ENCODE peak calls at places on chromosome X, in seven cellular contexts. F is stimulated activated naive B cell treated with anti-CD40 and anti-IgM and Interleukin-4, amounts not matched to agents 10 μg/mL and 1 μg/mL and 100 μg/mL, for 72 hours; G is CD8-positive, alpha-beta T cell; M is psoas muscle; P is activated naive CD8-positive, alpha-beta T cell treated with anti-CD3 and anti-CD28 coated beads for 36 hours; W is activated T-helper 9 cell treated with anti-CD3 and anti-CD28 coated beads, Interleukin-2, amount 50 U/mL, for 16 hours; D is DMS153. T is an unnamed sample.

GRCh38 chrX:24485976-24486680 is 21.0 kb downstream of the PDK3 start:
- DNase-seq in G (no peak), M (no peak), D (no peak), P (no peak), F (no peak), W (no peak), T (no peak)

GRCh38 chrX:14362731-14363130 is 166.6 kb upstream of the GLRA2 start:
- DNase-seq in W (no peak), F (no peak), G (no peak), M (no peak), D (no peak), P (no peak), T (no peak)

GRCh38 chrX:46588263-46588662 is 14.7 kb downstream of the CHST7 start:
- DNase-seq in M (peak), F (no peak), G (no peak), W (no peak), D (no peak), P (no peak), T (no peak)

GRCh38 chrX:88612870-88613329 is 134.1 kb upstream of the CPXCR1 start:
- DNase-seq in W (no peak), M (no peak), P (no peak), G (no peak), F (no peak), D (no peak), T (no peak)

GRCh38 chrX:78838709-78839108 is 91.2 kb downstream of the LPAR4 start:
- DNase-seq in P (no peak), F (no peak), G (no peak), W (no peak), M (no peak), D (no peak), T (no peak)

GRCh38 chrX:132023117-132023895 is at the start of gene STK26:
- DNase-seq in W (peak), F (peak), G (peak), M (peak), D (peak), P (peak), T (peak)

GRCh38 chrX:44675364-44676024 is 132.8 kb upstream of the FUNDC1 start:
- DNase-seq in F (no peak), M (peak), W (no peak), G (no peak), D (peak), P (no peak), T (peak)

GRCh38 chrX:43655151-43655676 is 885 bp upstream of the MAOA start:
- DNase-seq in W (no peak), F (no peak), M (peak), D (no peak), G (no peak), P (peak), T (peak)

GRCh38 chrX:124098089-124098488 is 136.6 kb downstream of the STAG2 start:
- DNase-seq in G (no peak), M (no peak), W (no peak), D (peak), F (no peak), P (no peak), T (peak)

GRCh38 chrX:24799565-24799964 is 105.8 kb downstream of the POLA1 start:
- DNase-seq in F (no peak), M (no peak), D (no peak), P (no peak), W (no peak), G (no peak), T (no peak)

GRCh38 chrX:154542723-154543424 is 3.8 kb downstream of the G6PD start:
- DNase-seq in D (no peak), W (no peak), F (peak), G (no peak), P (peak), M (no peak), T (no peak)

GRCh38 chrX:142036111-142036510 is 132.4 kb downstream of the MAGEC1 start:
- DNase-seq in P (no peak), M (no peak), G (no peak), D (no peak), W (no peak), F (no peak), T (no peak)

GRCh38 chrX:150364347-150365050 is 1.4 kb downstream of the MAMLD1 start:
- DNase-seq in M (no peak), P (peak), W (no peak), G (no peak), D (no peak), F (peak), T (no peak)

GRCh38 chrX:116281106-116281505 is 110.6 kb downstream of the AGTR2 start:
- DNase-seq in P (no peak), G (no peak), W (no peak), D (no peak), F (no peak), M (no peak), T (no peak)

GRCh38 chrX:130861462-130861861 is 41.5 kb downstream of the ENOX2 start:
- DNase-seq in P (no peak), W (no peak), M (no peak), D (no peak), G (no peak), F (no peak), T (no peak)

GRCh38 chrX:121028419-121028818 is 19.0 kb upstream of the GLUD2 start:
- DNase-seq in W (no peak), F (no peak), G (no peak), P (no peak), M (no peak), D (no peak), T (peak)

GRCh38 chrX:133921764-133922389 is 63.5 kb downstream of the GPC3 start:
- DNase-seq in M (peak), P (peak), G (peak), F (peak), W (no peak), D (peak), T (peak)

GRCh38 chrX:41389311-41389888 is 55.4 kb downstream of the DDX3X start:
- DNase-seq in G (no peak), F (no peak), P (no peak), M (no peak), W (no peak), D (no peak), T (no peak)

GRCh38 chrX:69014200-69014599 is 151.1 kb downstream of the PJA1 start:
- DNase-seq in P (no peak), D (no peak), F (no peak), G (no peak), M (no peak), W (no peak), T (no peak)

GRCh38 chrX:117768861-117769604 is 347.6 kb downstream of the KLHL13 start:
- DNase-seq in P (no peak), G (no peak), W (no peak), M (peak), D (no peak), F (no peak), T (no peak)

GRCh38 chrX:149721778-149722177 is 9.9 kb downstream of the MAGEA11 start:
- DNase-seq in M (no peak), P (no peak), G (no peak), W (no peak), D (no peak), F (no peak), T (no peak)

GRCh38 chrX:39158801-39159657 is 357.8 kb downstream of the MID1IP1 start:
- DNase-seq in P (no peak), W (no peak), M (no peak), F (no peak), G (no peak), D (peak), T (peak)

GRCh38 chrX:43514820-43515219 is 141.3 kb upstream of the MAOA start:
- DNase-seq in W (no peak), P (no peak), M (no peak), G (no peak), F (no peak), D (no peak), T (no peak)

GRCh38 chrX:16445166-16445752 is 204.7 kb upstream of the S100G start:
- DNase-seq in W (peak), M (no peak), D (no peak), P (no peak), G (no peak), F (peak), T (peak)

GRCh38 chrX:9644335-9644734 is 121.3 kb downstream of the GPR143 start:
- DNase-seq in W (no peak), F (peak), P (peak), G (peak), D (peak), M (no peak), T (peak)

GRCh38 chrX:136747003-136747986 is 33.4 kb downstream of the ARHGEF6 start:
- DNase-seq in D (peak), F (no peak), P (no peak), M (no peak), W (no peak), G (no peak), T (no peak)

GRCh38 chrX:111543212-111543762 is 31.8 kb downstream of the SERTM2 start:
- DNase-seq in M (no peak), D (no peak), G (no peak), W (no peak), F (no peak), P (no peak), T (no peak)

GRCh38 chrX:54961750-54962149 is 32.2 kb downstream of the PFKFB1 start:
- DNase-seq in G (no peak), D (no peak), M (no peak), F (no peak), P (no peak), W (no peak), T (no peak)

GRCh38 chrX:69538321-69538876 is 34.3 kb downstream of the NALF2 start:
- DNase-seq in P (peak), G (peak), D (no peak), M (peak), W (peak), F (peak), T (peak)

GRCh38 chrX:71111851-71112468 is 583 bp upstream of the IL2RG start:
- DNase-seq in M (no peak), D (no peak), W (no peak), P (no peak), G (no peak), F (no peak), T (no peak)

GRCh38 chrX:111869639-111870034 is 6.3 kb upstream of the TRPC5OS start:
- DNase-seq in P (peak), W (no peak), F (peak), G (no peak), D (no peak), M (no peak), T (peak)

GRCh38 chrX:130702867-130703707 is 199.9 kb downstream of the ENOX2 start:
- DNase-seq in G (no peak), D (no peak), M (no peak), F (no peak), P (no peak), W (no peak), T (no peak)

GRCh38 chrX:50805316-50805715 is 8.7 kb downstream of the SHROOM4 start:
- DNase-seq in M (no peak), P (no peak), F (no peak), G (no peak), W (no peak), D (no peak), T (no peak)

GRCh38 chrX:136304493-136304892 is 3.7 kb downstream of the ADGRG4 start:
- DNase-seq in D (no peak), W (no peak), G (no peak), F (no peak), M (no peak), P (no peak), T (no peak)

GRCh38 chrX:20315140-20315539 is 48.4 kb upstream of the RPS6KA3 start:
- DNase-seq in F (no peak), M (no peak), W (no peak), G (no peak), D (peak), P (no peak), T (no peak)

T was measured in NCI-H510A treated with DMSO at 0.1 percent for 48 hours.